ENCODE peak calls at places on chromosomes 5 and 9, in six cellular contexts. One of them, this sample, is unnamed.

GRCh38 chr5:67196537-67197059 is at the start of gene CD180:
- DNase-seq in A549: no peak
- DNase-seq in sigmoid colon: no peak
- DNase-seq in esophagus muscularis mucosa: no peak
- DNase-seq in upper lobe of left lung: no peak
- DNase-seq in tibial nerve: no peak
- DNase-seq in this sample: no peak

GRCh38 chr5:103305829-103306228 is 47.3 kb downstream of the MACIR start:
- DNase-seq in A549: no peak
- DNase-seq in sigmoid colon: no peak
- DNase-seq in esophagus muscularis mucosa: no peak
- DNase-seq in upper lobe of left lung: no peak
- DNase-seq in tibial nerve: no peak
- DNase-seq in this sample: no peak

GRCh38 chr9:134206317-134207300 is 42.2 kb upstream of the RNU6ATAC start:
- DNase-seq in A549: no peak
- DNase-seq in sigmoid colon: peak; percentile 62
- DNase-seq in esophagus muscularis mucosa: no peak
- DNase-seq in upper lobe of left lung: no peak
- DNase-seq in tibial nerve: no peak
- DNase-seq in this sample: peak; percentile 16

GRCh38 chr5:127210082-127210481 is 80.5 kb upstream of the MEGF10 start:
- DNase-seq in A549: no peak
- DNase-seq in sigmoid colon: no peak
- DNase-seq in esophagus muscularis mucosa: no peak
- DNase-seq in upper lobe of left lung: no peak
- DNase-seq in tibial nerve: no peak
- DNase-seq in this sample: no peak

GRCh38 chr5:171808453-171808852 is 22.8 kb downstream of the SMIM23 start:
- DNase-seq in A549: no peak
- DNase-seq in sigmoid colon: no peak
- DNase-seq in esophagus muscularis mucosa: no peak
- DNase-seq in upper lobe of left lung: no peak
- DNase-seq in tibial nerve: no peak
- DNase-seq in this sample: no peak

GRCh38 chr9:68540712-68541535 is at the start of gene TMEM252:
- DNase-seq in A549: no peak
- DNase-seq in sigmoid colon: no peak
- DNase-seq in esophagus muscularis mucosa: no peak
- DNase-seq in upper lobe of left lung: no peak
- DNase-seq in tibial nerve: no peak
- DNase-seq in this sample: no peak

GRCh38 chr5:160064441-160064840 is 54.8 kb downstream of the PWWP2A start:
- DNase-seq in A549: no peak
- DNase-seq in sigmoid colon: no peak
- DNase-seq in esophagus muscularis mucosa: no peak
- DNase-seq in upper lobe of left lung: no peak
- DNase-seq in tibial nerve: no peak
- DNase-seq in this sample: no peak

GRCh38 chr5:34923694-34924461 is 5.5 kb upstream of the DNAJC21 start:
- DNase-seq in A549: peak; percentile 62
- DNase-seq in sigmoid colon: no peak
- DNase-seq in esophagus muscularis mucosa: no peak
- DNase-seq in upper lobe of left lung: no peak
- DNase-seq in tibial nerve: no peak
- DNase-seq in this sample: no peak

GRCh38 chr9:13719410-13719809 is 439.9 kb upstream of the MPDZ start:
- DNase-seq in A549: no peak
- DNase-seq in sigmoid colon: no peak
- DNase-seq in esophagus muscularis mucosa: no peak
- DNase-seq in upper lobe of left lung: no peak
- DNase-seq in tibial nerve: no peak
- DNase-seq in this sample: no peak

GRCh38 chr5:72302171-72302570 is 17.9 kb downstream of the MRPS27 start:
- DNase-seq in A549: no peak
- DNase-seq in sigmoid colon: no peak
- DNase-seq in esophagus muscularis mucosa: no peak
- DNase-seq in upper lobe of left lung: no peak
- DNase-seq in tibial nerve: no peak
- DNase-seq in this sample: no peak

GRCh38 chr5:159913048-159913447 is 3.2 kb upstream of the ADRA1B start:
- DNase-seq in A549: peak; percentile 94
- DNase-seq in sigmoid colon: no peak
- DNase-seq in esophagus muscularis mucosa: no peak
- DNase-seq in upper lobe of left lung: no peak
- DNase-seq in tibial nerve: no peak
- DNase-seq in this sample: peak; percentile 35

GRCh38 chr5:91079037-91079436 is 304.1 kb downstream of the ARRDC3 start:
- DNase-seq in A549: no peak
- DNase-seq in sigmoid colon: no peak
- DNase-seq in esophagus muscularis mucosa: no peak
- DNase-seq in upper lobe of left lung: no peak
- DNase-seq in tibial nerve: no peak
- DNase-seq in this sample: no peak

GRCh38 chr9:77421506-77422265 is 226.4 kb downstream of the GNA14 start:
- DNase-seq in A549: no peak
- DNase-seq in sigmoid colon: no peak
- DNase-seq in esophagus muscularis mucosa: no peak
- DNase-seq in upper lobe of left lung: no peak
- DNase-seq in tibial nerve: no peak
- DNase-seq in this sample: no peak

GRCh38 chr5:122661496-122662180 is 113.2 kb upstream of the SNX2 start:
- DNase-seq in A549: no peak
- DNase-seq in sigmoid colon: no peak
- DNase-seq in esophagus muscularis mucosa: no peak
- DNase-seq in upper lobe of left lung: no peak
- DNase-seq in tibial nerve: no peak
- DNase-seq in this sample: peak; percentile 35

GRCh38 chr5:60092671-60093422 is 199.3 kb upstream of the PDE4D start:
- DNase-seq in A549: peak; percentile 83
- DNase-seq in sigmoid colon: no peak
- DNase-seq in esophagus muscularis mucosa: no peak
- DNase-seq in upper lobe of left lung: no peak
- DNase-seq in tibial nerve: no peak
- DNase-seq in this sample: no peak

GRCh38 chr5:155050384-155051019 is 36.9 kb downstream of the KIF4B start:
- DNase-seq in A549: no peak
- DNase-seq in sigmoid colon: no peak
- DNase-seq in esophagus muscularis mucosa: peak; percentile 5
- DNase-seq in upper lobe of left lung: no peak
- DNase-seq in tibial nerve: no peak
- DNase-seq in this sample: no peak

GRCh38 chr9:97672403-97672802 is 24.7 kb downstream of the XPA start:
- DNase-seq in A549: no peak
- DNase-seq in sigmoid colon: no peak
- DNase-seq in esophagus muscularis mucosa: no peak
- DNase-seq in upper lobe of left lung: no peak
- DNase-seq in tibial nerve: no peak
- DNase-seq in this sample: no peak

GRCh38 chr5:52885614-52886013 is 97.9 kb downstream of the ITGA1 start:
- DNase-seq in A549: no peak
- DNase-seq in sigmoid colon: no peak
- DNase-seq in esophagus muscularis mucosa: no peak
- DNase-seq in upper lobe of left lung: no peak
- DNase-seq in tibial nerve: no peak
- DNase-seq in this sample: no peak

GRCh38 chr9:2565676-2566340 is 55.8 kb upstream of the VLDLR start:
- DNase-seq in A549: no peak
- DNase-seq in sigmoid colon: no peak
- DNase-seq in esophagus muscularis mucosa: no peak
- DNase-seq in upper lobe of left lung: no peak
- DNase-seq in tibial nerve: no peak
- DNase-seq in this sample: no peak

GRCh38 chr9:133440884-133441283 is 18.7 kb downstream of the ADAMTS13 start:
- DNase-seq in A549: no peak
- DNase-seq in sigmoid colon: no peak
- DNase-seq in esophagus muscularis mucosa: no peak
- DNase-seq in upper lobe of left lung: no peak
- DNase-seq in tibial nerve: no peak
- DNase-seq in this sample: no peak

GRCh38 chr5:126508962-126509279 is 85.7 kb downstream of the GRAMD2B start:
- DNase-seq in A549: no peak
- DNase-seq in sigmoid colon: peak; percentile 84
- DNase-seq in esophagus muscularis mucosa: no peak
- DNase-seq in upper lobe of left lung: no peak
- DNase-seq in tibial nerve: no peak
- DNase-seq in this sample: no peak

GRCh38 chr5:36373527-36374086 is 71.9 kb upstream of the RANBP3L start:
- DNase-seq in A549: peak; percentile 42
- DNase-seq in sigmoid colon: peak; percentile 89
- DNase-seq in esophagus muscularis mucosa: peak; percentile 94
- DNase-seq in upper lobe of left lung: no peak
- DNase-seq in tibial nerve: peak; percentile 65
- DNase-seq in this sample: no peak

GRCh38 chr9:134488251-134488900 is 153.2 kb upstream of the COL5A1 start:
- DNase-seq in A549: no peak
- DNase-seq in sigmoid colon: peak; percentile 66
- DNase-seq in esophagus muscularis mucosa: no peak
- DNase-seq in upper lobe of left lung: peak; percentile 73
- DNase-seq in tibial nerve: peak; percentile 9
- DNase-seq in this sample: no peak

DNA sequence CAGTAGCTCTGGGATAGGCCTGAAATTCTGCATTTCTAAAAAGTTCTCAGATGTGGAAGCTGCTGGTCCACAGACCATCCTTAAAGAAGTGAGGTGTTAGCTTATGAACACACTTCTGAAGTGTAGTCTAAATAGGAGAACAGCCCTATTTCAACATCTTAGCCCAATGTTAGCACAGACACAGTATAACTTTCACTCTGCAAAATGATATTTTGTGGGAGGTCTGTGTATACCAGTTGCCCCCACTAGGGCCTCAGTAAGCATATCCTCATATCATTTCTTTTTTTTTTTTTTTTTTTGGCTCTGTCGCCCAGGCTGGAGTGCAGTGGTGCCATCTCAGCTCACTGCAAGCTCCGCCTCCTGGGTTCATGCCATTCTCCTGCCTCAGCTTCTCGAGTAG is 7.5 kb upstream of the HABP4 start:
- DNase-seq in A549: no peak
- DNase-seq in sigmoid colon: no peak
- DNase-seq in esophagus muscularis mucosa: no peak
- DNase-seq in upper lobe of left lung: no peak
- DNase-seq in tibial nerve: no peak
- DNase-seq in this sample: no peak
- TF ChIP-seq CTCF in A549: no peak
- TF ChIP-seq CTCF in sigmoid colon: no peak
- TF ChIP-seq CTCF in esophagus muscularis mucosa: no peak
- TF ChIP-seq CTCF in upper lobe of left lung: no peak
- TF ChIP-seq CTCF in tibial nerve: no peak
- TF ChIP-seq CTCF in this sample: no peak

GRCh38 chr9:91897201-91897600 is 52.8 kb downstream of the ROR2 start:
- DNase-seq in A549: no peak
- DNase-seq in sigmoid colon: no peak
- DNase-seq in esophagus muscularis mucosa: no peak
- DNase-seq in upper lobe of left lung: no peak
- DNase-seq in tibial nerve: no peak
- DNase-seq in this sample: no peak

GRCh38 chr9:91900057-91900816 is 49.8 kb downstream of the ROR2 start:
- DNase-seq in A549: no peak
- DNase-seq in sigmoid colon: peak; percentile 88
- DNase-seq in esophagus muscularis mucosa: peak; percentile 91
- DNase-seq in upper lobe of left lung: peak; percentile 82
- DNase-seq in tibial nerve: no peak
- DNase-seq in this sample: no peak

GRCh38 chr9:91896513-91897121 is 53.4 kb downstream of the ROR2 start:
- DNase-seq in A549: no peak
- DNase-seq in sigmoid colon: peak; percentile 84
- DNase-seq in esophagus muscularis mucosa: no peak
- DNase-seq in upper lobe of left lung: peak; percentile 32
- DNase-seq in tibial nerve: no peak
- DNase-seq in this sample: peak; percentile 70

GRCh38 chr9:91899611-91900010 is 50.4 kb downstream of the ROR2 start:
- DNase-seq in A549: no peak
- DNase-seq in sigmoid colon: no peak
- DNase-seq in esophagus muscularis mucosa: no peak
- DNase-seq in upper lobe of left lung: no peak
- DNase-seq in tibial nerve: no peak
- DNase-seq in this sample: no peak

GRCh38 chr9:91898451-91899433 is 51.3 kb downstream of the ROR2 start:
- DNase-seq in A549: no peak
- DNase-seq in sigmoid colon: peak; percentile 92
- DNase-seq in esophagus muscularis mucosa: no peak
- DNase-seq in upper lobe of left lung: peak; percentile 36
- DNase-seq in tibial nerve: no peak
- DNase-seq in this sample: no peak
- TF ChIP-seq EP300 in A549: no peak
- TF ChIP-seq EP300 in sigmoid colon: peak; percentile 74
- TF ChIP-seq EP300 in esophagus muscularis mucosa: no peak
- TF ChIP-seq EP300 in upper lobe of left lung: no peak
- TF ChIP-seq EP300 in tibial nerve: no peak
- TF ChIP-seq EP300 in this sample: no peak

GRCh38 chr5:112918679-112919078 is 3.3 kb downstream of the REEP5 start:
- DNase-seq in A549: no peak
- DNase-seq in sigmoid colon: no peak
- DNase-seq in esophagus muscularis mucosa: no peak
- DNase-seq in upper lobe of left lung: no peak
- DNase-seq in tibial nerve: no peak
- DNase-seq in this sample: no peak

GRCh38 chr5:112921833-112922817 is at the start of gene REEP5:
- DNase-seq in A549: peak; percentile 81
- DNase-seq in sigmoid colon: peak; percentile 90
- DNase-seq in esophagus muscularis mucosa: peak; percentile 93
- DNase-seq in upper lobe of left lung: peak; percentile 98
- DNase-seq in tibial nerve: peak; percentile 65
- DNase-seq in this sample: peak; percentile 78

GRCh38 chr5:112923988-112924387 is 2.0 kb upstream of the REEP5 start:
- DNase-seq in A549: no peak
- DNase-seq in sigmoid colon: no peak
- DNase-seq in esophagus muscularis mucosa: no peak
- DNase-seq in upper lobe of left lung: no peak
- DNase-seq in tibial nerve: no peak
- DNase-seq in this sample: no peak

GRCh38 chr5:112923148-112923917 is 1.3 kb upstream of the REEP5 start:
- DNase-seq in A549: no peak
- DNase-seq in sigmoid colon: no peak
- DNase-seq in esophagus muscularis mucosa: no peak
- DNase-seq in upper lobe of left lung: no peak
- DNase-seq in tibial nerve: no peak
- DNase-seq in this sample: no peak

GRCh38 chr5:112921031-112921832 is 795 bp downstream of the REEP5 start:
- DNase-seq in A549: peak; percentile 69
- DNase-seq in sigmoid colon: peak; percentile 84
- DNase-seq in esophagus muscularis mucosa: no peak
- DNase-seq in upper lobe of left lung: peak; percentile 93
- DNase-seq in tibial nerve: peak; percentile 23
- DNase-seq in this sample: peak; percentile 81
- H3K4me1 ChIP-seq in A549: peaks cover 16% of the 10 kb centered on the region
- H3K4me1 ChIP-seq in sigmoid colon: peaks cover 42% of the 10 kb centered on the region
- H3K4me1 ChIP-seq in esophagus muscularis mucosa: peaks cover 59% of the 10 kb centered on the region
- H3K4me1 ChIP-seq in upper lobe of left lung: peaks cover 43% of the 10 kb centered on the region
- H3K4me1 ChIP-seq in tibial nerve: peaks cover 18% of the 10 kb centered on the region
- H3K4me1 ChIP-seq in this sample: peaks cover 5% of the 10 kb centered on the region

DNA sequence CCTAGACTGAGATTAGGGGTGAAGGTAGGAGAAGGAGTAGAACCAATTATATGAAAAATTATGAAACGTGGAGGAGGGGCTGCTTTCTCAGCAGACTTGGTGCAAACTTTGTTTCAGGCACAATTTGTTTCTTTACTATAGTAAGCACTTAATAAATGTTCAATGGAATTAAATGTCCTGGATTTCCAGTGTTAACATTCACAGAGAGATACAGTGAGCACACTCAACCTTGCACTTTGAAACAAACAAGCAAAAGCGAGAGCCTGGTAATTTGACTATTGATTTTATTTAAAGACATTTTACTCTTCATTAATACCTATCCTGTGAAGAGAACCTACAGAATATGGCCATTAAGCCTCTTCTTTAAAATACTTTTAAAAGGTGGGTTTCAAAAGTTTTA is 933 bp downstream of the LECT2 start:
- DNase-seq in A549: no peak
- DNase-seq in sigmoid colon: no peak
- DNase-seq in esophagus muscularis mucosa: no peak
- DNase-seq in upper lobe of left lung: no peak
- DNase-seq in tibial nerve: no peak
- DNase-seq in this sample: no peak
- TF ChIP-seq CTCF in A549: no peak
- TF ChIP-seq CTCF in sigmoid colon: no peak
- TF ChIP-seq CTCF in esophagus muscularis mucosa: no peak
- TF ChIP-seq CTCF in upper lobe of left lung: no peak
- TF ChIP-seq CTCF in tibial nerve: no peak
- TF ChIP-seq CTCF in this sample: no peak

This sample was measured in ovary.